ENCODE peak calls at places on chromosomes 13 and 19, in five cellular contexts. W is MM.1S, M is OCI-LY7, C is neural progenitor cell, Q is GM23338. G is an unnamed sample.
A peak's percentile ranks its signal among the peaks of the same experiment; 100 is the strongest.

GRCh38 chr13:72505376-72505775 is 222.1 kb downstream of the MZT1 start:
- DNase-seq in W (no peak), M (no peak), C (no peak), Q (no peak), G (no peak)

GRCh38 chr19:18775586-18776287 is 15.4 kb downstream of the COMP start:
- DNase-seq in W (no peak), M (no peak), C (no peak), Q (no peak), G (no peak)

GRCh38 chr19:3665681-3666544 is 34.4 kb downstream of the PIP5K1C start:
- DNase-seq in W (peak; percentile 24), M (peak; percentile 55), C (peak; percentile 66), Q (peak; percentile 61), G (peak; percentile 62)

GRCh38 chr19:40599331-40600085 is 1.7 kb upstream of the LTBP4 start:
- DNase-seq in W (no peak), M (no peak), C (peak; percentile 28), Q (peak; percentile 51), G (no peak)

GRCh38 chr19:41548954-41549688 is 26.8 kb upstream of the CEACAM21 start:
- DNase-seq in W (peak; percentile 93), M (peak; percentile 95), C (peak; percentile 48), Q (peak; percentile 55), G (no peak)

GRCh38 chr19:17616961-17617806 is 61.7 kb downstream of the COLGALT1 start:
- DNase-seq in W (no peak), M (peak; percentile 22), C (peak; percentile 66), Q (peak; percentile 94), G (peak; percentile 24)

GRCh38 chr13:79404985-79405384 is 1.1 kb downstream of the RBM26 start:
- DNase-seq in W (peak; percentile 40), M (no peak), C (no peak), Q (peak; percentile 27), G (no peak)

GRCh38 chr19:42313096-42313839 is at the start of gene TMEM145:
- DNase-seq in W (peak; percentile 27), M (peak; percentile 53), C (peak; percentile 84), Q (peak; percentile 84), G (peak; percentile 80)

GRCh38 chr13:109271991-109272454 is 514.4 kb downstream of the IRS2 start:
- DNase-seq in W (no peak), M (peak; percentile 0), C (peak; percentile 60), Q (no peak), G (no peak)

GRCh38 chr13:45817833-45818232 is 33.7 kb downstream of the SIAH3 start:
- DNase-seq in W (no peak), M (no peak), C (no peak), Q (peak; percentile 43), G (no peak)

GRCh38 chr19:2331601-2332246 is 3.2 kb downstream of the SPPL2B start:
- DNase-seq in W (no peak), M (peak; percentile 14), C (no peak), Q (no peak), G (no peak)

GRCh38 chr13:97855570-97855970 is 97.9 kb upstream of the IPO5 start:
- DNase-seq in W (peak; percentile 58), M (peak; percentile 61), C (peak; percentile 88), Q (peak; percentile 92), G (peak; percentile 92)

GRCh38 chr19:31002852-31003251 is 346.4 kb downstream of the TSHZ3 start:
- DNase-seq in W (no peak), M (no peak), C (peak; percentile 11), Q (peak; percentile 57), G (no peak)

GRCh38 chr19:41696402-41697197 is 8.5 kb upstream of the CEACAM7 start:
- DNase-seq in W (no peak), M (no peak), C (no peak), Q (peak; percentile 60), G (no peak)

GRCh38 chr19:887072-887471 is 5.9 kb downstream of the MED16 start:
- DNase-seq in W (no peak), M (no peak), C (no peak), Q (no peak), G (peak; percentile 59)

GRCh38 chr19:6187374-6187773 is 51.9 kb downstream of the ACSBG2 start:
- DNase-seq in W (no peak), M (no peak), C (no peak), Q (no peak), G (no peak)

GRCh38 chr13:98476106-98476505 is 100.8 kb downstream of the STK24 start:
- DNase-seq in W (no peak), M (no peak), C (peak; percentile 70), Q (peak; percentile 80), G (no peak)

GRCh38 chr19:21462540-21462939 is 42.9 kb upstream of the ZNF429 start:
- DNase-seq in W (no peak), M (no peak), C (no peak), Q (no peak), G (no peak)

GRCh38 chr13:63731896-63732295 is 2316.2 kb upstream of the PCDH20 start:
- DNase-seq in W (no peak), M (no peak), C (no peak), Q (no peak), G (peak; percentile 54)

GRCh38 chr13:24638096-24638495 is 42.1 kb upstream of the ATP12A start:
- DNase-seq in W (no peak), M (no peak), C (no peak), Q (no peak), G (no peak)

GRCh38 chr19:32819415-32820400 is 49.9 kb downstream of the SLC7A9 start:
- DNase-seq in W (no peak), M (no peak), C (no peak), Q (no peak), G (no peak)

GRCh38 chr19:11154683-11155047 is 917 bp downstream of the SPC24 start:
- DNase-seq in W (no peak), M (no peak), C (no peak), Q (no peak), G (no peak)

GRCh38 chr19:11160119-11160768 is 4.7 kb upstream of the SPC24 start:
- DNase-seq in W (no peak), M (no peak), C (no peak), Q (no peak), G (no peak)

GRCh38 chr19:11164278-11164677 is 8.7 kb upstream of the SPC24 start:
- DNase-seq in W (no peak), M (no peak), C (no peak), Q (no peak), G (no peak)

GRCh38 chr19:11155373-11156120 is at the start of gene SPC24:
- DNase-seq in W (peak; percentile 99), M (peak; percentile 99), C (peak; percentile 99), Q (peak; percentile 99), G (peak; percentile 98)

DNA sequence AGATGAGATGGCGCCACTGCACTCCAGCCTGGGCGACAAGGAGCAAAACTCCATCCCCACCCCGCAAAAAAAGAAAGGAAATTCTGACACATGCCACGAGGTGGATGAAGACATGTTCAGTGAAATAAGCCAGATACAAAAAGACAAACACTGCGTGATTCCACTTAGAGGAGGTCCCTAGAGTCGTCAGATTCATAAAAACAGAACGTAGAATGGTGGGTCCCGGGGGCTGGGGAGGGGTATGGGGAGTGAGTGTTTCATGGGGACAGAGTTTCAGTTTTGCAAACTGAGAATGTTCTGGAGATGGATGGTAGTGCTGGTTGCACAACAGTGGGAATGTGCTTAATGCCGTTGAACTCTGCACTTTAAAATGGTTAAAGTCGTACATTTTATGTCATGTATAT is 4.0 kb upstream of the SPC24 start:
- DNase-seq in W (no peak), M (no peak), C (no peak), Q (no peak), G (no peak)
- H2AFZ ChIP-seq in W (no peak overlapping the region), M (no peak overlapping the region), C (no peak overlapping the region), Q (no peak overlapping the region), G (no peak overlapping the region)

DNA sequence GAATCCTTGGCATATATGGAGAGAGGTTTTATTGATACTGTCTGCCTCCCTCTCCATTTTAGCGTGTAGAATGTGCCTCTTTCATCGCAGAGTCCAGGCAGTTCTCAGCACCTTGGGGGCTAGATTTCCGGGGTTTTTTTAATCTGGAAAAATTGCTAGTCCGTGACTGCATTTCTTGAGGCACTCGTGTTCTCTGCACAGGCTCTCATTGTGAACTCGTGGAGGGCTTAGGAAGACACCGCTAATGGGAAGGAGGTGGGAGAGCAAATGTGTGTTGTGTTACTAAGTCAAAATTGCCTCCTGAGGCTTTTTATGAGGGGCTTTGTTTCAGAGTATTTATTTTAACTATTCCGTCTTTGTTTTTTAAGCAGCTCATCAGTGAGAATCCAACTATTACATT is 10.1 kb downstream of the ING1 start:
- DNase-seq in W (no peak), M (no peak), C (no peak), Q (no peak), G (no peak)
- H4K20me1 ChIP-seq in W (no peaks in the 10 kb centered on the region), M (no peaks in the 10 kb centered on the region), C (peaks cover 48% of the 10 kb centered on the region), Q (peaks cover 19% of the 10 kb centered on the region), G (peaks cover 5% of the 10 kb centered on the region)

GRCh38 chr13:28751210-28751935 is 32.6 kb upstream of the SLC46A3 start:
- DNase-seq in W (no peak), M (no peak), C (no peak), Q (peak; percentile 24), G (no peak)

GRCh38 chr13:28753946-28754345 is 35.2 kb upstream of the SLC46A3 start:
- DNase-seq in W (no peak), M (no peak), C (no peak), Q (no peak), G (no peak)

GRCh38 chr13:28754698-28755545 is 36.2 kb upstream of the SLC46A3 start:
- DNase-seq in W (no peak), M (peak; percentile 44), C (no peak), Q (peak; percentile 71), G (peak; percentile 46)

GRCh38 chr13:28755546-28755870 is 36.7 kb upstream of the SLC46A3 start:
- DNase-seq in W (no peak), M (no peak), C (no peak), Q (no peak), G (no peak)

GRCh38 chr13:28753208-28753892 is 34.6 kb upstream of the SLC46A3 start:
- DNase-seq in W (no peak), M (no peak), C (no peak), Q (peak; percentile 86), G (peak; percentile 79)
- H2AFZ ChIP-seq in W (no peak overlapping the region), M (no peak overlapping the region), C (no peak overlapping the region), Q (no peak overlapping the region), G (peak overlapping the region; percentile 28)

GRCh38 chr19:38164526-38164925 is 59.5 kb downstream of the DPF1 start:
- DNase-seq in W (no peak), M (no peak), C (no peak), Q (no peak), G (no peak)

GRCh38 chr19:38173324-38174041 is 50.5 kb downstream of the DPF1 start:
- DNase-seq in W (no peak), M (no peak), C (no peak), Q (no peak), G (no peak)

GRCh38 chr19:38165335-38165734 is 58.7 kb downstream of the DPF1 start:
- DNase-seq in W (no peak), M (no peak), C (no peak), Q (no peak), G (no peak)

GRCh38 chr19:38172001-38172400 is 52.0 kb downstream of the DPF1 start:
- DNase-seq in W (no peak), M (no peak), C (no peak), Q (no peak), G (no peak)

DNA sequence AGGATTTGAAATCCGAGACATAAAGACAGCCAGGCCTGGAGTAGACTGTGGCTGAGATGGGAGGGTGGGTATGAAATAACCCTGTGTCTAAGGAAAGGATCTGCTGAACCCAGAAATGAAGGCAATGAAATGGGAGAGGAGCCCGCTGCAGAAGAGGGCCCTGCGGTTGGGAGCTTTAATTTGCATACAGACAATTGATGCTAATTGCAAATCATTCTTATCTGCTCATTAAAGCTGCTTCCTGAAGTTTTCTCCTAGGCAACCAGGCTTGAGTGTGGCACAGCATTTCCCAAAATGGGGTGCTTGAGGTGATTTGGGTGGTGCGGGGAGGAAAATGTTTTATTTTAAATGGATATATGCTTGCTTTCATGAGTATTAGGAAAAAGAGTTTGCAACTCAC is 55.4 kb downstream of the DPF1 start:
- DNase-seq in W (no peak), M (no peak), C (no peak), Q (peak; percentile 53), G (no peak)
- H4K20me1 ChIP-seq in W (no peaks in the 10 kb centered on the region), M (no peaks in the 10 kb centered on the region), C (no peaks in the 10 kb centered on the region), Q (no peaks in the 10 kb centered on the region), G (no peaks in the 10 kb centered on the region)

G was measured in hepatocyte.